ENCODE peak calls at places on chromosomes 11 and 22, in nine cellular contexts. B, X, Z, N, J, F, Q, M and C are unnamed samples.

GRCh38 chr11:116840746-116841296 is 3.4 kb upstream of the APOA1 start:
- DNase-seq in N (no peak), Q (no peak), F (no peak), M (peak), B (no peak), J (no peak), X (no peak), Z (no peak), C (no peak)

GRCh38 chr22:21866821-21867527 is 471 bp downstream of the MAPK1 start:
- DNase-seq in X (peak), M (no peak), J (no peak), N (no peak), B (no peak), F (no peak), Q (no peak), Z (no peak), C (peak)

GRCh38 chr11:96284917-96285316 is 58.1 kb downstream of the MAML2 start:
- DNase-seq in M (no peak), F (no peak), B (no peak), Q (no peak), J (no peak), X (no peak), Z (no peak), N (no peak), C (no peak)

GRCh38 chr22:47987885-47988515 is 1225.5 kb downstream of the TBC1D22A start:
- DNase-seq in M (no peak), X (no peak), N (no peak), F (no peak), Z (no peak), J (no peak), B (no peak), Q (no peak), C (no peak)

GRCh38 chr11:62810748-62811147 is 5.5 kb upstream of the NXF1 start:
- DNase-seq in M (no peak), J (no peak), N (no peak), B (no peak), Z (no peak), Q (no peak), X (no peak), F (no peak), C (no peak)

GRCh38 chr11:114260077-114260476 is 36.1 kb upstream of the NNMT start:
- DNase-seq in B (no peak), F (no peak), Q (no peak), M (peak), N (no peak), X (no peak), Z (no peak), J (no peak), C (no peak)

GRCh38 chr22:33871935-33872334 is 48.3 kb downstream of the LARGE1 start:
- DNase-seq in F (peak), M (no peak), Z (peak), Q (no peak), J (no peak), N (no peak), B (no peak), X (no peak), C (no peak)

GRCh38 chr22:27873476-27873875 is 45.6 kb downstream of the PITPNB start:
- DNase-seq in X (no peak), J (no peak), N (no peak), B (no peak), F (no peak), Q (no peak), M (no peak), Z (no peak), C (no peak)

GRCh38 chr11:132137981-132138313 is 767.5 kb downstream of the NTM start:
- DNase-seq in J (no peak), X (no peak), B (no peak), M (no peak), F (no peak), N (no peak), Q (no peak), Z (peak), C (no peak)

GRCh38 chr11:134667175-134667500 is 255.1 kb upstream of the B3GAT1 start:
- DNase-seq in Z (no peak), Q (no peak), N (no peak), J (no peak), X (no peak), M (no peak), F (no peak), B (no peak), C (no peak)

GRCh38 chr11:82823635-82824614 is 76.3 kb downstream of the PRCP start:
- DNase-seq in J (no peak), Z (no peak), N (no peak), B (no peak), M (no peak), X (no peak), Q (no peak), F (no peak), C (no peak)

GRCh38 chr11:103326070-103326794 is 217.0 kb downstream of the DYNC2H1 start:
- DNase-seq in Z (peak), M (no peak), Q (peak), N (peak), X (no peak), B (peak), F (no peak), J (peak), C (no peak)

GRCh38 chr11:61679893-61680621 is at the start of gene DAGLA:
- DNase-seq in X (peak), Q (no peak), F (peak), Z (peak), M (peak), J (peak), B (peak), N (no peak), C (peak)

GRCh38 chr11:68099474-68100405 is 21.4 kb downstream of the CHKA start:
- DNase-seq in M (no peak), Q (no peak), J (peak), F (no peak), B (no peak), Z (no peak), N (no peak), X (peak), C (no peak)

GRCh38 chr11:73139476-73140198 is 2.5 kb downstream of the FCHSD2 start:
- DNase-seq in X (no peak), B (no peak), Q (no peak), J (peak), N (no peak), F (no peak), Z (peak), M (no peak), C (no peak)

GRCh38 chr11:95304777-95305176 is 73.8 kb upstream of the SESN3 start:
- DNase-seq in X (no peak), Q (no peak), B (no peak), J (no peak), M (no peak), F (no peak), Z (no peak), N (no peak), C (no peak)

GRCh38 chr11:123158609-123159008 is 36.4 kb downstream of the CLMP start:
- DNase-seq in N (no peak), Z (no peak), M (no peak), Q (no peak), X (no peak), J (no peak), F (no peak), B (peak), C (no peak)

GRCh38 chr11:125071831-125072209 is 8.7 kb downstream of the SLC37A2 start:
- DNase-seq in N (no peak), J (no peak), M (no peak), B (no peak), X (no peak), Z (no peak), Q (no peak), F (no peak), C (no peak)

GRCh38 chr11:125165664-125166346 is 1.3 kb downstream of the PKNOX2 start:
- DNase-seq in J (peak), Q (no peak), Z (peak), M (no peak), X (no peak), N (no peak), F (no peak), B (no peak), C (no peak)

GRCh38 chr22:44381761-44382454 is 69.2 kb upstream of the SHISAL1 start:
- DNase-seq in X (no peak), J (no peak), Z (no peak), F (no peak), N (no peak), B (no peak), M (peak), Q (no peak), C (no peak)
- TF ChIP-seq CTCF in X (no peak), J (no peak), Z (no peak), F (no peak), N (no peak), B (no peak), M (no peak), Q (no peak), C (no peak)

DNA sequence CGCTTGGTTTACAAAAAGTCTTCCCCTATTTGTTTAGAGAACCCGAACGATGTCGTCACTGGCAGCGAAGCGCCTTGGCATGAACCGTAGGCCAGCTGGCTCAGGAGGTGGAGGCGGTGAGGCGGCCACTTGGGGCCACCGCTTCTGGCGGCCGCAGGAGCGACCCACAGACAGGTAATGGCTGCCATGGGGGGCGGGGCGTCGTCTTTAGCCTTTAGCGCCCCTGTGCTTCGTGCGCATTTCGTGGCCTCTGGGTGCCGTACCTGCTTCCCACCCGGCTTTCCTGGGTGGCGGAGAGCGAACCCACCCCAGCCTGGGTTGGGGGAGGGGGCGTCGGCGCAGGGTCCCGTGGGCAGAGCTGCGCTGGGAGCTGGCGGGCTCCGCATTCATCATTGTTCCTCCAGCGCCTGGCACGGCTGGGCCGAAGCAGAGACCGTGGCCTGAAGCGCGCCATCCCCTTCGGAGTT is 470 bp upstream of the OSBP2 start:
- DNase-seq in M (peak), B (peak), J (no peak), X (peak), F (peak), Z (peak), N (no peak), Q (peak), C (no peak)
- TF ChIP-seq CTCF in M (no peak), B (no peak), J (no peak), X (no peak), F (no peak), Z (no peak), N (no peak), Q (no peak), C (no peak)

GRCh38 chr11:65771589-65772112 is 9.1 kb downstream of the AP5B1 start:
- DNase-seq in B (no peak), J (no peak), Q (no peak), F (no peak), Z (no peak), M (no peak), N (no peak), X (no peak), C (peak)

GRCh38 chr11:65774525-65775306 is 6.1 kb downstream of the AP5B1 start:
- DNase-seq in Z (no peak), M (no peak), X (no peak), J (no peak), B (no peak), F (no peak), Q (no peak), N (no peak), C (peak)

GRCh38 chr11:65776196-65776595 is 4.6 kb downstream of the AP5B1 start:
- DNase-seq in M (no peak), B (no peak), J (peak), Q (no peak), N (peak), Z (peak), F (peak), X (no peak), C (peak)

GRCh38 chr11:65776710-65777141 is 4.0 kb downstream of the AP5B1 start:
- DNase-seq in X (no peak), J (no peak), Q (no peak), N (no peak), Z (no peak), B (peak), M (no peak), F (peak), C (peak)

GRCh38 chr11:65773784-65774411 is 6.9 kb downstream of the AP5B1 start:
- DNase-seq in N (no peak), Q (no peak), M (no peak), J (no peak), Z (no peak), F (no peak), B (peak), X (no peak), C (peak)
- TF ChIP-seq CTCF in N (peak), Q (peak), M (no peak), J (peak), Z (peak), F (no peak), B (peak), X (no peak), C (no peak)

GRCh38 chr11:69640260-69640994 is 529 bp upstream of the CCND1 start:
- DNase-seq in X (no peak), F (no peak), Z (no peak), N (no peak), B (peak), J (peak), M (no peak), Q (no peak), C (no peak)
- TF ChIP-seq CTCF in X (no peak), F (no peak), Z (no peak), N (no peak), B (no peak), J (no peak), M (no peak), Q (no peak), C (no peak)

GRCh38 chr22:24555496-24556253 is at the start of gene SNRPD3:
- DNase-seq in J (peak), Z (peak), N (peak), F (peak), B (peak), M (peak), X (peak), Q (peak), C (peak)
- TF ChIP-seq CTCF in J (no peak), Z (no peak), N (no peak), F (no peak), B (peak), M (peak), X (no peak), Q (peak), C (peak)

GRCh38 chr11:44823006-44823405 is 96.2 kb downstream of the TSPAN18 start:
- DNase-seq in N (no peak), B (no peak), M (no peak), Q (no peak), F (no peak), X (no peak), Z (no peak), J (no peak), C (no peak)
- TF ChIP-seq CTCF in N (peak), B (peak), M (no peak), Q (peak), F (no peak), X (no peak), Z (peak), J (peak), C (peak)

GRCh38 chr11:120781486-120782120 is 242.3 kb upstream of the TBCEL start:
- DNase-seq in N (no peak), Q (no peak), J (no peak), Z (no peak), X (no peak), B (no peak), F (no peak), M (no peak), C (peak)
- TF ChIP-seq CTCF in N (no peak), Q (no peak), J (no peak), Z (no peak), X (no peak), B (no peak), F (no peak), M (no peak), C (no peak)

GRCh38 chr22:17085277-17086091 is 684 bp downstream of the IL17RA start:
- DNase-seq in N (no peak), Q (no peak), X (no peak), J (no peak), B (peak), M (peak), Z (no peak), F (no peak), C (no peak)

GRCh38 chr22:17083255-17083654 is 1.5 kb upstream of the IL17RA start:
- DNase-seq in B (no peak), Z (no peak), M (no peak), N (no peak), X (no peak), J (no peak), F (no peak), Q (no peak), C (no peak)

GRCh38 chr22:17086301-17086700 is 1.5 kb downstream of the IL17RA start:
- DNase-seq in X (no peak), F (no peak), J (no peak), M (no peak), Q (no peak), Z (no peak), B (no peak), N (no peak), C (no peak)

GRCh38 chr22:17083811-17084540 is 824 bp upstream of the IL17RA start:
- DNase-seq in X (no peak), M (peak), B (no peak), N (no peak), Z (no peak), F (no peak), J (no peak), Q (no peak), C (no peak)

GRCh38 chr22:17084554-17085276 is at the start of gene IL17RA:
- DNase-seq in Q (peak), X (peak), Z (peak), B (peak), N (peak), J (peak), F (peak), M (peak), C (peak)
- TF ChIP-seq CTCF in Q (no peak), X (no peak), Z (no peak), B (no peak), N (no peak), J (no peak), F (no peak), M (no peak), C (no peak)